ENCODE peak calls at places on chromosomes 1 and 21, in four cellular contexts. B, V, J and Y are unnamed samples.

GRCh38 chr1:99171126-99171813 is 93.0 kb upstream of the PLPPR4 start:
- DNase-seq in V (no peak), J (no peak), B (no peak), Y (no peak)

GRCh38 chr1:206114692-206115430 is 2.3 kb downstream of the AVPR1B start:
- DNase-seq in V (no peak), J (no peak), B (no peak), Y (no peak)

GRCh38 chr1:17922833-17923232 is 167.7 kb downstream of the ACTL8 start:
- DNase-seq in B (no peak), V (peak), J (peak), Y (no peak)

GRCh38 chr1:57576750-57577149 is 152.9 kb upstream of the DAB1 start:
- DNase-seq in V (no peak), B (no peak), J (peak), Y (no peak)

GRCh38 chr1:153217212-153217611 is at the start of gene PRR9:
- DNase-seq in J (no peak), B (no peak), V (no peak), Y (no peak)

GRCh38 chr1:235902638-235903542 is 36.2 kb upstream of the LYST start:
- DNase-seq in J (peak), B (no peak), V (no peak), Y (peak)

GRCh38 chr1:95286479-95286878 is 52.5 kb downstream of the RWDD3 start:
- DNase-seq in J (peak), B (no peak), V (no peak), Y (no peak)

GRCh38 chr1:247680171-247680570 is 632 bp upstream of the OR13G1 start:
- DNase-seq in B (no peak), J (no peak), V (no peak), Y (no peak)

GRCh38 chr1:28031173-28031572 is 57.2 kb downstream of the EYA3 start:
- DNase-seq in B (no peak), J (no peak), V (no peak), Y (no peak)

GRCh38 chr1:151828931-151829330 is 2.7 kb downstream of the RORC start:
- DNase-seq in V (no peak), B (no peak), J (peak), Y (no peak)

GRCh38 chr1:163544441-163544840 is 222.7 kb downstream of the NUF2 start:
- DNase-seq in V (no peak), J (no peak), B (no peak), Y (no peak)

GRCh38 chr1:32900956-32901822 is at the start of gene TMEM54:
- DNase-seq in J (peak), V (peak), B (no peak), Y (no peak)

GRCh38 chr1:97190326-97190725 is 468.7 kb downstream of the PTBP2 start:
- DNase-seq in B (no peak), V (no peak), J (no peak), Y (no peak)

GRCh38 chr1:212281589-212281988 is 3.6 kb upstream of the PPP2R5A start:
- DNase-seq in B (no peak), J (no peak), V (no peak), Y (no peak)

GRCh38 chr1:155037043-155037442 is 3.4 kb downstream of the DCST1 start:
- DNase-seq in V (no peak), B (no peak), J (no peak), Y (no peak)

GRCh38 chr1:219505886-219506285 is 107.0 kb downstream of the ZC3H11B start:
- DNase-seq in B (peak), V (no peak), J (no peak), Y (peak)

GRCh38 chr21:43921602-43921978 is 56.6 kb downstream of the AGPAT3 start:
- DNase-seq in J (no peak), B (no peak), V (no peak), Y (no peak)

GRCh38 chr1:210232524-210233215 is at the start of gene SERTAD4:
- DNase-seq in B (no peak), V (no peak), J (peak), Y (no peak)

GRCh38 chr1:178540204-178540603 is 27.3 kb downstream of the TEX35 start:
- DNase-seq in V (no peak), B (no peak), J (no peak), Y (no peak)

GRCh38 chr1:178539291-178539690 is 26.4 kb downstream of the TEX35 start:
- DNase-seq in J (no peak), B (no peak), V (no peak), Y (no peak)

GRCh38 chr1:178536844-178537371 is 24.0 kb downstream of the TEX35 start:
- DNase-seq in J (peak), V (no peak), B (peak), Y (peak)

GRCh38 chr1:178537445-178538090 is 24.7 kb downstream of the TEX35 start:
- DNase-seq in V (no peak), J (no peak), B (no peak), Y (no peak)

DNA sequence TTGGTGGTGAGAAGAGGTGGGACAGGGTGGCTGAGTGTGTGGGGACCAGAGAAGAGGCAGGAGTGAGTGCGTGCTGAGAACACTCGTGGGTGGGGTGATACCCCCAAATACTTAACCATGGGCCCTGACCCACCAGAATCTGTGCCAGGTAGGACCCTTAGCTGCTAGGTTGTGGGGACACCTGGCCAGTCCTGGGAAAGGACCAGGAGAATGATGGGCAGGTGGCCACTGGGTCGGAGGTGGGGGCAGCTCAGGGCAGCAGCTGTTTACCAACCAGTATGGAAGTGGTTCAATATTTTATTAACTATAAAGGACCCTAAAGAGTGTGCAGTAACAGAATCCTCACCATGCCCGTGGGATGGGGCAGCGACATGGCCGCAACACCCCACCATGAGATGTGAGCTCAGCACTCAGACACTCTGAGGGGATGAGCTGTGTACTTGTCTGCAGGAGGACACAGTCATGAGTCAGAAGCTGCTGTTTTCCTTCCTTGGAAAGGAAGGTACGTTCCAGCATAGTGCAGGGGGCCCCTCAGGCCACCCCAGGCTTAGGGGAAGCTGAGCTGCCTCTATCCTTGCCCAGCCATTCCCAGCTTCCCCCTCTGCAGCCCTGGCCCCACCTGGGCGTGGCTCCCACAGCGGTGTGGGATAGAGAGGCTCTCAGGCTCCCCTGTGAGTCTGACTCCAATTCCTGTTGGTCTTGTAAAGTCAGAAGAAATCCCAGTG is 25.4 kb downstream of the TEX35 start:
- DNase-seq in B (no peak), J (no peak), V (no peak), Y (no peak)
- H3K4me3 ChIP-seq in B (no peak), J (no peak), V (no peak), Y (no peak)

GRCh38 chr1:112955678-112956502 is at the start of gene SLC16A1:
- DNase-seq in V (peak), J (peak), B (peak), Y (peak)
- TF ChIP-seq CTCF in V (peak), J (no peak), B (peak), Y (peak)

GRCh38 chr1:58815069-58815679 is 31.3 kb upstream of the JUN start:
- DNase-seq in V (peak), B (peak), J (peak), Y (peak)
- H3K4me3 ChIP-seq in V (peak), B (peak), J (peak), Y (peak)

GRCh38 chr1:26177182-26177684 is at the start of gene CNKSR1:
- DNase-seq in J (peak), V (no peak), B (no peak), Y (no peak)
- TF ChIP-seq CTCF in J (no peak), V (no peak), B (no peak), Y (no peak)